ENCODE peak calls at places on chromosome 3, in four cellular contexts. P is K562, I is GM12878, C is HepG2. N is an unnamed sample.

GRCh38 chr3:183061431-183062172 is 37.7 kb downstream of the MCCC1 start:
- DNase-seq in P (no peak), C (no peak), I (no peak), N (no peak)

GRCh38 chr3:123843668-123844067 is 40.5 kb downstream of the MYLK start:
- DNase-seq in I (no peak), C (no peak), P (no peak), N (no peak)

GRCh38 chr3:187802928-187803259 is 57.6 kb upstream of the BCL6 start:
- DNase-seq in I (peak; percentile 64), C (no peak), P (no peak), N (no peak)

GRCh38 chr3:107943860-107944543 is 146.8 kb downstream of the CD47 start:
- DNase-seq in I (no peak), C (no peak), P (no peak), N (no peak)

GRCh38 chr3:58009026-58009748 is 965 bp downstream of the FLNB start:
- DNase-seq in P (peak; percentile 50), I (no peak), C (no peak), N (peak; percentile 72)

GRCh38 chr3:69033470-69033869 is 18.7 kb downstream of the TMF1 start:
- DNase-seq in C (no peak), I (no peak), P (no peak), N (no peak)

GRCh38 chr3:123313889-123314288 is 112.1 kb downstream of the SEC22A start:
- DNase-seq in P (no peak), C (no peak), I (no peak), N (no peak)

GRCh38 chr3:65350786-65351476 is 663.1 kb upstream of the ADAMTS9 start:
- DNase-seq in P (no peak), C (no peak), I (no peak), N (no peak)

GRCh38 chr3:117706037-117706436 is 996.5 kb downstream of the TUSC7 start:
- DNase-seq in I (no peak), C (no peak), P (no peak), N (no peak)

GRCh38 chr3:126134219-126134975 is 46.0 kb downstream of the ALDH1L1 start:
- DNase-seq in C (peak; percentile 31), I (no peak), P (peak; percentile 61), N (peak; percentile 87)

GRCh38 chr3:50392101-50392715 is 32.9 kb upstream of the TMEM115 start:
- DNase-seq in C (no peak), P (peak; percentile 24), I (no peak), N (no peak)

GRCh38 chr3:181487236-181487978 is 224.3 kb upstream of the SOX2 start:
- DNase-seq in C (no peak), P (no peak), I (no peak), N (no peak)

GRCh38 chr3:178072391-178072790 is 463.8 kb upstream of the KCNMB2 start:
- DNase-seq in I (no peak), P (no peak), C (no peak), N (no peak)

GRCh38 chr3:120567370-120568197 is 28.6 kb upstream of the NDUFB4 start:
- DNase-seq in I (no peak), P (no peak), C (peak; percentile 11), N (peak; percentile 63)

GRCh38 chr3:170295586-170295985 is 61.9 kb upstream of the SKIL start:
- DNase-seq in I (no peak), P (no peak), C (no peak), N (no peak)

GRCh38 chr3:113751145-113751544 is 4.3 kb downstream of the ATP6V1A start:
- DNase-seq in P (no peak), C (no peak), I (no peak), N (no peak)

GRCh38 chr3:112464264-112464663 is 35.0 kb downstream of the BTLA start:
- DNase-seq in P (no peak), I (peak; percentile 67), C (no peak), N (no peak)

GRCh38 chr3:137304313-137305056 is 346.7 kb downstream of the IL20RB start:
- DNase-seq in P (no peak), I (no peak), C (no peak), N (no peak)

GRCh38 chr3:73045391-73045790 is 16.1 kb upstream of the EBLN2 start:
- DNase-seq in P (no peak), I (no peak), C (no peak), N (no peak)

GRCh38 chr3:159926573-159926972 is 62.1 kb upstream of the IL12A start:
- DNase-seq in C (no peak), I (no peak), P (no peak), N (no peak)

GRCh38 chr3:70854108-70854507 is 541.7 kb upstream of the MDFIC2 start:
- DNase-seq in C (no peak), I (no peak), P (no peak), N (no peak)

GRCh38 chr3:100982710-100983109 is 10.5 kb downstream of the ABI3BP start:
- DNase-seq in P (no peak), I (no peak), C (no peak), N (no peak)

GRCh38 chr3:8561365-8561764 is 59.7 kb downstream of the LMCD1 start:
- DNase-seq in P (no peak), I (no peak), C (no peak), N (no peak)

GRCh38 chr3:132232231-132232792 is 84.9 kb upstream of the ACP3 start:
- DNase-seq in C (no peak), I (no peak), P (no peak), N (no peak)

GRCh38 chr3:30693470-30694120 is 87.2 kb downstream of the TGFBR2 start:
- DNase-seq in I (peak; percentile 16), P (peak; percentile 19), C (peak; percentile 62), N (peak; percentile 55)

GRCh38 chr3:148205945-148206845 is 491.5 kb upstream of the AGTR1 start:
- DNase-seq in P (no peak), C (no peak), I (no peak), N (no peak)

GRCh38 chr3:194279106-194279505 is 72.0 kb downstream of the CPN2 start:
- DNase-seq in I (no peak), C (no peak), P (no peak), N (no peak)

GRCh38 chr3:146469206-146470017 is at the start of gene PLSCR2:
- DNase-seq in P (peak; percentile 85), C (no peak), I (peak; percentile 8), N (peak; percentile 40)

GRCh38 chr3:59117378-59117777 is 67.6 kb upstream of the CFAP20DC start:
- DNase-seq in C (no peak), P (no peak), I (no peak), N (no peak)

GRCh38 chr3:87796137-87796899 is 262.5 kb downstream of the CGGBP1 start:
- DNase-seq in C (no peak), I (no peak), P (peak; percentile 48), N (no peak)

GRCh38 chr3:136142592-136142991 is 53.5 kb downstream of the MSL2 start:
- DNase-seq in P (no peak), C (peak; percentile 43), I (no peak), N (no peak)

GRCh38 chr3:147419062-147419701 is 10.0 kb downstream of the ZIC1 start:
- DNase-seq in P (peak; percentile 73), I (no peak), C (no peak), N (peak; percentile 65)

GRCh38 chr3:59266551-59266950 is 216.7 kb upstream of the CFAP20DC start:
- DNase-seq in I (no peak), P (no peak), C (no peak), N (no peak)

GRCh38 chr3:14371573-14372474 is 30.6 kb upstream of the SLC6A6 start:
- DNase-seq in C (peak; percentile 76), P (peak; percentile 93), I (no peak), N (peak; percentile 90)

GRCh38 chr3:116453676-116454346 is 8.5 kb upstream of the LSAMP start:
- DNase-seq in I (no peak), P (no peak), C (no peak), N (no peak)

GRCh38 chr3:153626158-153626557 is 464.1 kb downstream of the RAP2B start:
- DNase-seq in P (no peak), I (no peak), C (no peak), N (no peak)

GRCh38 chr3:195540526-195540925 is 2.6 kb downstream of the PPP1R2 start:
- DNase-seq in C (no peak), I (no peak), P (no peak), N (no peak)

GRCh38 chr3:105366302-105367062 is at the start of gene ALCAM:
- DNase-seq in P (peak; percentile 7), C (peak; percentile 87), I (peak; percentile 77), N (peak; percentile 89)

GRCh38 chr3:58093573-58094195 is 85.5 kb downstream of the FLNB start:
- DNase-seq in C (no peak), P (peak; percentile 26), I (no peak), N (no peak)

DNA sequence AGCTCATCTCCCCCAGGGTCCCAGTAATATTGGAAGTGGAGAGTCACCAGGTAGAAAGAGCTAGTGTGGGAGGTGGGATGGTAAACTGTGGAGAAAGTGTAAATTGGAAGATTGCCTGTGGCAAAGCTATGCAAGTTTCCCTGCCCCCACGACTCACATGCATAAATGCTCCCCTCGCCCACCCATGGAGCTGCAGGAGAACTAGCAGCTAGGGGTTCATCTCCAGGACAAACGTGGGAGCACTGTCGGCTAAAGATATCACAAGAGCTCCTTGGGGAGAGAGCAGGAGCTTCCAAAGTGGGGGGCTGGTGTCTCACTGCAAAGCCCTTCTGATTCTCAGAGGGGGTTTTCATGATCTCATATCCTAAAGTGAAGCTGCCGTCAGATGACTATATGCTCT is 91.4 kb upstream of the PLCL2 start:
- DNase-seq in P (no peak), C (no peak), I (no peak), N (no peak)
- TF ChIP-seq CHD2 in P (no peak), C (no peak), I (no peak), N (no peak)

GRCh38 chr3:157360044-157360443 is 76.6 kb upstream of the PTX3 start:
- DNase-seq in I (no peak), P (no peak), C (no peak), N (no peak)
- TF ChIP-seq EP300 in I (no peak), P (no peak), C (no peak), N (peak; percentile 71)

GRCh38 chr3:40583691-40584090 is 58.9 kb downstream of the ZNF621 start:
- DNase-seq in C (no peak), P (no peak), I (no peak), N (no peak)

GRCh38 chr3:40580494-40581091 is 55.8 kb downstream of the ZNF621 start:
- DNase-seq in C (peak; percentile 50), P (peak; percentile 81), I (no peak), N (peak; percentile 75)

GRCh38 chr3:40581166-40581565 is 56.4 kb downstream of the ZNF621 start:
- DNase-seq in C (no peak), I (no peak), P (no peak), N (no peak)

GRCh38 chr3:40584625-40585189 is 59.9 kb downstream of the ZNF621 start:
- DNase-seq in C (peak; percentile 50), P (peak; percentile 88), I (no peak), N (peak; percentile 80)

GRCh38 chr3:40582401-40583027 is 57.8 kb downstream of the ZNF621 start:
- DNase-seq in P (no peak), C (no peak), I (no peak), N (no peak)
- TF ChIP-seq FOXM1 in P (no peak), C (no peak), I (no peak), N (no peak)

DNA sequence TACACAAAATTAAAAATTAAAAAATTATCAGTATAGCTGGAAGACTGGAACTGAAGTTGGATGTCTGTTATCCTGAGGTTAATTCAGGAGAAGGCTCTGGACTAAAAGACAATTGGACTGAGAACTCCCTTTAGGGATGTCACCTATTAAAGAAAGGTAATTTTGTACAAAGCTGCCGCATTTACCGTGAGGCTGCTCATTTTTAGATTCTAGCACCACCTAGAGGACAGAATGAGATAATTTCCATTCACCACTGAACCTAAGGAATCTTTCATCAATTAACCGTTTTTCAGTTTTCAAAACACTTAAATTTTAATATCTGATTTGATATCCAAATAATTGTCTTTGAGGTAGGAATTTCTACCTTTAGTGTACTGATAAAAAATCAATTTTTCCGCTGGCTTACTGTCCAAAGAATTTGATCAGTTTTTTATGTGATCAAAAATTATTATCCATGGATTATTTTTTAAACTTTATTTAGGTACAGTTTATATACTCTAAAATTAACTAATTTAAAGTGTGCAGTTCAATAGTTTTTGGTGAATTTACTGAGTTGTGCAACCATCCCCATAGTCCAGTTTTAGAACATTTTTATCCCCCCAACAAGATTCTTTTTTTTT is 106.7 kb upstream of the TNIK start:
- DNase-seq in I (peak; percentile 42), P (peak; percentile 61), C (peak; percentile 41), N (peak; percentile 50)
- TF ChIP-seq CHD2 in I (no peak), P (no peak), C (no peak), N (no peak)

N was measured in SK-N-SH.